ENCODE peak calls at places on chromosomes 3 and 15, in six cellular contexts. P is HepG2, O is K562, Y is GM12892, A is H1, Q is GM12878. R is an unnamed sample.

GRCh38 chr3:5264896-5265770 is 77.6 kb downstream of the EDEM1 start:
- DNase-seq in P (no peak), O (no peak), Y (no peak), A (no peak), Q (no peak), R (no peak)

GRCh38 chr15:51229907-51230328 is 108.5 kb downstream of the CYP19A1 start:
- DNase-seq in P (peak), O (peak), Y (no peak), A (no peak), Q (no peak), R (no peak)

GRCh38 chr3:127820871-127821853 is 1.2 kb downstream of the MGLL start:
- DNase-seq in P (no peak), O (no peak), Y (no peak), A (no peak), Q (no peak), R (no peak)

GRCh38 chr3:171797265-171797679 is 13.0 kb downstream of the PLD1 start:
- DNase-seq in P (no peak), O (no peak), Y (no peak), A (no peak), Q (peak), R (no peak)

GRCh38 chr3:194315965-194316361 is 35.2 kb downstream of the CPN2 start:
- DNase-seq in P (no peak), O (no peak), Y (no peak), A (no peak), Q (no peak), R (no peak)

GRCh38 chr3:155745795-155746550 is 1.1 kb upstream of the PLCH1 start:
- DNase-seq in P (peak), O (peak), Y (no peak), A (peak), Q (no peak), R (no peak)

GRCh38 chr3:59006791-59007517 is 42.9 kb downstream of the CFAP20DC start:
- DNase-seq in P (no peak), O (no peak), Y (no peak), A (no peak), Q (no peak), R (no peak)

GRCh38 chr3:127867986-127868385 is 45.7 kb upstream of the MGLL start:
- DNase-seq in P (no peak), O (no peak), Y (no peak), A (no peak), Q (no peak), R (no peak)

GRCh38 chr15:46413799-46414198 is 779.0 kb downstream of the SQOR start:
- DNase-seq in P (no peak), O (no peak), Y (no peak), A (no peak), Q (no peak), R (no peak)

GRCh38 chr3:81676706-81677456 is 84.6 kb downstream of the GBE1 start:
- DNase-seq in P (no peak), O (no peak), Y (no peak), A (no peak), Q (no peak), R (no peak)

GRCh38 chr3:123151251-123151705 is 50.5 kb upstream of the SEC22A start:
- DNase-seq in P (no peak), O (no peak), Y (no peak), A (no peak), Q (no peak), R (no peak)

GRCh38 chr15:51758645-51759044 is 7.2 kb downstream of the TMOD2 start:
- DNase-seq in P (no peak), O (no peak), Y (no peak), A (no peak), Q (no peak), R (no peak)

GRCh38 chr15:39460748-39461147 is 120.1 kb upstream of the THBS1 start:
- DNase-seq in P (no peak), O (no peak), Y (no peak), A (no peak), Q (no peak), R (no peak)

GRCh38 chr3:152589644-152590043 is 245.3 kb upstream of the P2RY1 start:
- DNase-seq in P (no peak), O (no peak), Y (no peak), A (no peak), Q (no peak), R (no peak)

GRCh38 chr3:183224581-183224980 is 28.5 kb upstream of the B3GNT5 start:
- DNase-seq in P (no peak), O (peak), Y (no peak), A (no peak), Q (no peak), R (no peak)
- TF ChIP-seq POLR2A in P (no peak), O (no peak), Y (no peak), A (no peak), Q (no peak), R (no peak)

GRCh38 chr3:120404876-120405275 is 45.9 kb downstream of the FSTL1 start:
- DNase-seq in P (no peak), O (no peak), Y (no peak), A (no peak), Q (no peak), R (no peak)

GRCh38 chr3:120396469-120396868 is 47.3 kb upstream of the LRRC58 start:
- DNase-seq in P (no peak), O (no peak), Y (no peak), A (no peak), Q (no peak), R (no peak)

GRCh38 chr3:120394343-120394742 is 45.2 kb upstream of the LRRC58 start:
- DNase-seq in P (no peak), O (no peak), Y (no peak), A (no peak), Q (no peak), R (no peak)

GRCh38 chr3:120402257-120402656 is 48.5 kb downstream of the FSTL1 start:
- DNase-seq in P (no peak), O (no peak), Y (no peak), A (no peak), Q (no peak), R (no peak)

GRCh38 chr3:120399372-120399771 is 50.2 kb upstream of the LRRC58 start:
- DNase-seq in P (no peak), O (no peak), Y (no peak), A (no peak), Q (peak), R (no peak)
- TF ChIP-seq TAF1 in P (no peak), O (no peak), Y (no peak), A (no peak), Q (no peak), R (no peak)

GRCh38 chr3:192444096-192444790 is 283.1 kb downstream of the FGF12 start:
- DNase-seq in P (peak), O (peak), Y (peak), A (peak), Q (peak), R (peak)
- TF ChIP-seq POLR2A in P (no peak), O (no peak), Y (no peak), A (no peak), Q (no peak), R (no peak)

GRCh38 chr3:120172070-120172469 is 77.8 kb upstream of the GSK3B start:
- DNase-seq in P (no peak), O (no peak), Y (no peak), A (no peak), Q (no peak), R (no peak)

GRCh38 chr3:120169407-120169806 is 75.2 kb upstream of the GSK3B start:
- DNase-seq in P (no peak), O (no peak), Y (no peak), A (no peak), Q (no peak), R (no peak)

GRCh38 chr3:120173056-120173675 is 78.9 kb upstream of the GSK3B start:
- DNase-seq in P (no peak), O (no peak), Y (no peak), A (no peak), Q (no peak), R (no peak)

GRCh38 chr3:120170223-120170622 is 76.0 kb upstream of the GSK3B start:
- DNase-seq in P (no peak), O (no peak), Y (no peak), A (no peak), Q (no peak), R (no peak)

GRCh38 chr3:120171134-120171863 is 77.1 kb upstream of the GSK3B start:
- DNase-seq in P (no peak), O (no peak), Y (no peak), A (no peak), Q (no peak), R (no peak)
- TF ChIP-seq TAF1 in P (no peak), O (no peak), Y (no peak), A (no peak), Q (no peak), R (no peak)

GRCh38 chr3:136751259-136752045 is 726 bp downstream of the STAG1 start:
- DNase-seq in P (peak), O (peak), Y (peak), A (no peak), Q (no peak), R (no peak)
- TF ChIP-seq POLR2A in P (peak), O (peak), Y (no peak), A (peak), Q (peak), R (peak)

DNA sequence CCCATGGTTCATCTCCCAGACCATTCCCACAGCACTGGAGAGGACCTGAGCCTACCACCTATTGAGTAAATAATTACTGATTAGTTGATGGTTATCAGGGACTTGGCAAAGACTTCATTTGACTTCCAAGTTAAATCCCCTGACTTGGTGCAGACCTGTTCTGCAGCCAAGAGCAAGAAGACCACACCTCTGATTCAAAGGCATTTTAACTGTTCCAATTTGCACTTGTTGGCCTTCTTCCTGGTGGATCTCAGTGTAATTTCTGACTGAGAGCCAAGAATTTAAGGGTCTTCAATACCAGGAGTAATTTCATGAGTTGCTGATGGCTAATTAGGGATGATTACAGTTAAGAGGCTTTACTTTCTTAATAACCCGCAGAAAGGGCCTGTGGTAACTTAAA is 24.0 kb downstream of the THSD4 start:
- DNase-seq in P (no peak), O (no peak), Y (no peak), A (no peak), Q (no peak), R (no peak)
- TF ChIP-seq TAF1 in P (no peak), O (no peak), Y (no peak), A (no peak), Q (no peak), R (no peak)

DNA sequence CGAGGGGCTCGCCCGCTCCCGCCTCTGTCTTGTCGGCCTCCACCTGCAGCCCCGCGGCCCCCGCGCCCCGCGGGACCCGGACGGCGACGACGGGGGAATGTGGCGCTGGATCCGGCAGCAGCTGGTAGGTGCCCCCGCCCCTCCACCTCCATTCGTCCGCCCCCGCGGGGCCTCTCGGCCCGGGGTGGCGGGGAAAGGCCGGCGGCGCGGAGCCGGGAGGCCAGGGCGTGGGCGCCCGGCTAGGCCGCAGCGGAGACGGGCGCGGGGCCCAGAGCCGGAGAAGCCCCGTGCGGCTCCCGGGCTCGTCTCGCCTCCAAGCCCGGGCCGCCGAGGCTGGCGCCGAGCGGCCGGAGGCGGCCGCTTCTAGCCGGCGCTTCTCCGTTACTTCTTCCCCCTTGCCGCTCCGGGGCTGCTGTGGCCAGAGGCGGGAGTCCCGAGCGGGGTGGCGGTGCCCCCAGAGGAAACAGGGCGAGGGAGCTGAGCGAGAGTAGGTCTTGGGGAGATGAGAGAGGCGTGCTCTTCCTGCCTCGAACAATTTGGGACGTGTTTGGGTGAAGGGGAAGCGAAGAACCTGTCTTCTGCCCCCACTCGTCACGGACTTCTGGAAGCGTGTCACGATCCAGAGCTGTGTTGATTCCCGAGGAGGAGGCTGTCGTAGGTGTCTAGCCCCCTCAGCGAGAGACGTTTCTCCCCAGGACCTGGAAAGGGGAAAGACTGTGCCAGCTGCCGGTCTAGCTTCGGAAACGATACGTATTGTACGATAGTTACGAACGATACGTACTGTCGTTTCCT is 555 bp downstream of the ATP11B start:
- DNase-seq in P (peak), O (peak), Y (peak), A (no peak), Q (no peak), R (peak)
- TF ChIP-seq POLR2A in P (no peak), O (peak), Y (no peak), A (no peak), Q (peak), R (no peak)

GRCh38 chr3:125110016-125110875 is 54.4 kb upstream of the HEG1 start:
- DNase-seq in P (no peak), O (no peak), Y (no peak), A (no peak), Q (no peak), R (no peak)
- TF ChIP-seq TAF1 in P (no peak), O (no peak), Y (no peak), A (no peak), Q (peak), R (no peak)

R was measured in GM12891.